ENCODE peak calls at places on chromosome 19, in four cellular contexts. One of them, this sample, is unnamed.

GRCh38 chr19:19686580-19686979 is 17.9 kb downstream of the ZNF101 start:
- DNase-seq in Calu3: no peak
- DNase-seq in omental fat pad: no peak
- DNase-seq in WERI-Rb-1: no peak
- DNase-seq in this sample: no peak

GRCh38 chr19:53055117-53055516 is 10.6 kb downstream of the ERVV-2 start:
- DNase-seq in Calu3: no peak
- DNase-seq in omental fat pad: no peak
- DNase-seq in WERI-Rb-1: no peak
- DNase-seq in this sample: no peak

GRCh38 chr19:41321600-41322270 is 11.8 kb downstream of the CCDC97 start:
- DNase-seq in Calu3: peak; percentile 49
- DNase-seq in omental fat pad: no peak
- DNase-seq in WERI-Rb-1: peak; percentile 55
- DNase-seq in this sample: peak; percentile 77

GRCh38 chr19:49387936-49388372 is at the start of gene KASH5:
- DNase-seq in Calu3: no peak
- DNase-seq in omental fat pad: no peak
- DNase-seq in WERI-Rb-1: no peak
- DNase-seq in this sample: no peak

GRCh38 chr19:43643326-43643725 is 3.7 kb upstream of the CADM4 start:
- DNase-seq in Calu3: no peak
- DNase-seq in omental fat pad: no peak
- DNase-seq in WERI-Rb-1: no peak
- DNase-seq in this sample: no peak

GRCh38 chr19:57280913-57281425 is 684 bp downstream of the ZNF460 start:
- DNase-seq in Calu3: peak; percentile 56
- DNase-seq in omental fat pad: no peak
- DNase-seq in WERI-Rb-1: no peak
- DNase-seq in this sample: no peak

GRCh38 chr19:39970424-39970673 is 616 bp upstream of the PSMC4 start:
- DNase-seq in Calu3: no peak
- DNase-seq in omental fat pad: no peak
- DNase-seq in WERI-Rb-1: no peak
- DNase-seq in this sample: no peak

GRCh38 chr19:8832132-8833021 is at the start of the genes MBD3L1 and ZNF558:
- DNase-seq in Calu3: peak; percentile 96
- DNase-seq in omental fat pad: peak; percentile 92
- DNase-seq in WERI-Rb-1: peak; percentile 99
- DNase-seq in this sample: peak; percentile 76

GRCh38 chr19:3381701-3382372 is 15.5 kb downstream of the NFIC start:
- DNase-seq in Calu3: no peak
- DNase-seq in omental fat pad: no peak
- DNase-seq in WERI-Rb-1: no peak
- DNase-seq in this sample: no peak

GRCh38 chr19:4911314-4911713 is 2.0 kb downstream of the UHRF1 start:
- DNase-seq in Calu3: no peak
- DNase-seq in omental fat pad: no peak
- DNase-seq in WERI-Rb-1: no peak
- DNase-seq in this sample: no peak

GRCh38 chr19:49142866-49143335 is 12.3 kb downstream of the HRC start:
- DNase-seq in Calu3: peak; percentile 94
- DNase-seq in omental fat pad: peak; percentile 73
- DNase-seq in WERI-Rb-1: peak; percentile 45
- DNase-seq in this sample: peak; percentile 97

GRCh38 chr19:8430650-8431049 is 14.1 kb upstream of the HNRNPM start:
- DNase-seq in Calu3: no peak
- DNase-seq in omental fat pad: no peak
- DNase-seq in WERI-Rb-1: no peak
- DNase-seq in this sample: no peak

GRCh38 chr19:51338563-51339312 is 3.2 kb downstream of the VSIG10L start:
- DNase-seq in Calu3: peak; percentile 91
- DNase-seq in omental fat pad: peak; percentile 68
- DNase-seq in WERI-Rb-1: peak; percentile 88
- DNase-seq in this sample: peak; percentile 93

GRCh38 chr19:327291-328024 is 17.1 kb downstream of the MIER2 start:
- DNase-seq in Calu3: no peak
- DNase-seq in omental fat pad: no peak
- DNase-seq in WERI-Rb-1: no peak
- DNase-seq in this sample: no peak

GRCh38 chr19:43534811-43535761 is 2.1 kb downstream of the ZNF575 start:
- DNase-seq in Calu3: peak; percentile 37
- DNase-seq in omental fat pad: peak; percentile 57
- DNase-seq in WERI-Rb-1: peak; percentile 81
- DNase-seq in this sample: peak; percentile 91

GRCh38 chr19:20247016-20247683 is 80.1 kb downstream of the ZNF486 start:
- DNase-seq in Calu3: no peak
- DNase-seq in omental fat pad: no peak
- DNase-seq in WERI-Rb-1: peak; percentile 71
- DNase-seq in this sample: peak; percentile 55

GRCh38 chr19:1274081-1274851 is 1.1 kb upstream of the FAM174C start:
- DNase-seq in Calu3: no peak
- DNase-seq in omental fat pad: no peak
- DNase-seq in WERI-Rb-1: no peak
- DNase-seq in this sample: no peak

GRCh38 chr19:1924320-1924961 is 16.5 kb upstream of the CSNK1G2 start:
- DNase-seq in Calu3: no peak
- DNase-seq in omental fat pad: no peak
- DNase-seq in WERI-Rb-1: no peak
- DNase-seq in this sample: no peak

DNA sequence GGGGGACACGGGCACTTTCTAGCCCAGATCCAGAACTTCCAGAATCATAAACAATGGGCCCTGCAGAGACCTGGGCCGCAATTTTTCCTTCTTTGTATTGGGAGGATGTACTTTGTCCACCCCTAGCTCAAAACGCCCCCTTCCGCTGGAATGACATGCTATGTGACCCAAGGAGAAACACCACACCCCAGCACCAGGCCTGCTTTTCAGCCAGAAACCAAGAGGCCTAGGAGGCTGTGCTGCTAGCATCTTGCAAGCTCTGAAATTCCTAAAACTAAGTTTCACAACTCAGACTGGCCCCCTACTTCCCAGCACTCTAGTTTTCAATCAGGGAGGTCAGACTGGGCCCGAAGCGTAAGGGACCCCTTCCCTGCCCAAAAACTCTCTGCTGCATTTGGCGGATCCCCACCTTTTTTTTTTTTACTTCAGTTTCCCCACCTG is 538 bp downstream of the LSM4 start:
- DNase-seq in Calu3: peak; percentile 57
- DNase-seq in omental fat pad: no peak
- DNase-seq in WERI-Rb-1: peak; percentile 77
- DNase-seq in this sample: peak; percentile 70
- TF ChIP-seq CTCF in Calu3: no peak
- TF ChIP-seq CTCF in omental fat pad: no peak
- TF ChIP-seq CTCF in WERI-Rb-1: peak; percentile 40
- TF ChIP-seq CTCF in this sample: no peak

DNA sequence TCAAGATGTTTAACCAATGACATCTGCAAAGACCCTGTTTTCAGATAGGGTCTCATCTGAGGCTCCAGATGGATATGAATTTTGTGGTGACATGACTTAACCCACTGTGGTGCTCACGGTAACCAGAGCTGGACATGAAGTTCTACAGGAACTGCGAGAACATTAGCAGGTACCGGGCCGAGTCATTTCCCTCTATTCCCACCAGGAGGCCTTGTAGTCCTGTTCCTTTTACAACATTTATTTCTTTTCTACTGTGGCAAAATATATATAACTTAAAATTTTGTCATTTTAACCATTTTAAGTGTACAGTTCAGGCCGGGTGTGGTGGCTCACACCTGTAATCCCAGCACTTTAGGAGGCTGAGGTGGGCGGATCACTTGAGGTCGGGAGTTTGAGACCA is 7.6 kb upstream of the TSPAN16 start:
- DNase-seq in Calu3: no peak
- DNase-seq in omental fat pad: no peak
- DNase-seq in WERI-Rb-1: peak; percentile 20
- DNase-seq in this sample: peak; percentile 23
- TF ChIP-seq CTCF in Calu3: peak; percentile 27
- TF ChIP-seq CTCF in omental fat pad: no peak
- TF ChIP-seq CTCF in WERI-Rb-1: peak; percentile 41
- TF ChIP-seq CTCF in this sample: no peak

DNA sequence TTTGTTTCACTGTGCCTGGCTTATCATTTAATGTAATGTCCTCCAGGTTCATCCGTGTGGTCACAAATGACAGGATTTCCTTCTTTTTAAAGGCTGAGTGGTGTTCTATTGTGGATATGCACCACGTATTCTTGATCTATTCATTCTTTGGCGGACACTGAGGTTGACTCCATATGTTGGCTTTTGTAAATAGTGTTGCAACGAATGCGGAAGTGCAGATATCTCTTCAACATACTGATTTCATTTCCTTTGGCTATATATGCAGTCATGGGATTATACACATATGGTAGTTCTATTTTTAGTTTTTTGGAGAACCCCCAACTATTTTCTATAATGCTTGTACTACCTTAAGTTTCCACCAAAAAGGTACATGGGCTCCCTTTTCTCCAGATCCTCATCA is 13.0 kb downstream of the OR7A5 start:
- DNase-seq in Calu3: no peak
- DNase-seq in omental fat pad: no peak
- DNase-seq in WERI-Rb-1: no peak
- DNase-seq in this sample: no peak
- TF ChIP-seq CTCF in Calu3: no peak
- TF ChIP-seq CTCF in omental fat pad: no peak
- TF ChIP-seq CTCF in WERI-Rb-1: no peak
- TF ChIP-seq CTCF in this sample: no peak

GRCh38 chr19:34336781-34337271 is 28.2 kb upstream of the GPI start:
- DNase-seq in Calu3: peak; percentile 36
- DNase-seq in omental fat pad: no peak
- DNase-seq in WERI-Rb-1: no peak
- DNase-seq in this sample: no peak
- TF ChIP-seq CTCF in Calu3: peak; percentile 68
- TF ChIP-seq CTCF in omental fat pad: no peak
- TF ChIP-seq CTCF in WERI-Rb-1: peak; percentile 30
- TF ChIP-seq CTCF in this sample: peak; percentile 92

GRCh38 chr19:6340493-6341201 is 7.2 kb upstream of the ACER1 start:
- DNase-seq in Calu3: no peak
- DNase-seq in omental fat pad: no peak
- DNase-seq in WERI-Rb-1: no peak
- DNase-seq in this sample: no peak
- TF ChIP-seq CTCF in Calu3: no peak
- TF ChIP-seq CTCF in omental fat pad: no peak
- TF ChIP-seq CTCF in WERI-Rb-1: no peak
- TF ChIP-seq CTCF in this sample: no peak

DNA sequence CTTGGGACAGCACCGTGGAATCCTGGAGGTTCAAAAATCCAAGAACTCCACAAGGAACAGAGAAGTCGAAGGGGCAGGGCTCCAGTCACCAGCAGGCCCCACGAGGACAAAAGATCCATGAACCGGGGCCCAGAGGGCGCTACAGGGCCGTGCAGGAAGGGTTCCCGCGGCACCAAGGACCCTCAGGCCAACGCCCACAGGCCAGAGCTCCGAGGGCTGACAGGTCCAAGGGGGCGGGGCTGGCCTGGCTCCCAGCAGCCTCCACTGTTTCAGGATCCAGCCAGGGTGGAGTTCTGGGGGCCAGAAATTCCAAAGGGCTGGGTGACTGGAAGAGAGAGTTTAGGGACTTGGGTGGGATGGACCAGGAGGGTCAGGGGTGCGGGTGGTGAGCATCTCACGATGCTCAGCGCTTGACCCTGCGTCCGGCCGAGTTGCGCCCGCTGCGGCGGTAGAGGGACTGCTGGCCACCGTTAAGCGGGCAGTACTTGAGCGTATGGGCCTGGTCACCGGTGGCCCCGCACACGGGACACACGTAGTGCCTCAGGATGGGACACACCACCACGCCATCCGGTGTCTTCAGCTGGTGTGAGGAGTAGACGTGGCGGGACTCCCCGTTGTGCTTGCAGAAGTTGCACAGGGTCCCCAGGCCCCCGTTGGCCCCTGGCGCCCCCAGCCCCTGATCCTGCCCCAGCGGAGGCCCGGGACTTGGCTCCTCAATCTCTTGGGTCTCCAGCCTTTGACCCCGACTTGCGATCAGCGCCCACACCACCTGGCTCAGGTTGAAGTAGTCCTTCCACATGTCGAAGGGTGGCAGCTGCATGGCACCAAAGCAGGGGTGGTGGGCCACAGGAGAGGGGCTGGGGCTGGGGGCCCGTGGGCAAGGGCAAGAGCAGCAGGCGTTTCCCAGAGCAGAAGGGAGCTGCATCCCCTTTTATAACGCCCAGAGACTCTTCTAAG is at the start of gene NANOS2:
- DNase-seq in Calu3: no peak
- DNase-seq in omental fat pad: no peak
- DNase-seq in WERI-Rb-1: peak; percentile 85
- DNase-seq in this sample: peak; percentile 66
- TF ChIP-seq CTCF in Calu3: no peak
- TF ChIP-seq CTCF in omental fat pad: no peak
- TF ChIP-seq CTCF in WERI-Rb-1: peak; percentile 73
- TF ChIP-seq CTCF in this sample: no peak

GRCh38 chr19:10816691-10817090 is 19.3 kb downstream of the TMED1 start:
- DNase-seq in Calu3: no peak
- DNase-seq in omental fat pad: no peak
- DNase-seq in WERI-Rb-1: no peak
- DNase-seq in this sample: no peak

GRCh38 chr19:10818306-10819123 is 17.5 kb downstream of the TMED1 start:
- DNase-seq in Calu3: no peak
- DNase-seq in omental fat pad: no peak
- DNase-seq in WERI-Rb-1: no peak
- DNase-seq in this sample: no peak

GRCh38 chr19:10817291-10818038 is 18.5 kb downstream of the TMED1 start:
- DNase-seq in Calu3: no peak
- DNase-seq in omental fat pad: no peak
- DNase-seq in WERI-Rb-1: no peak
- DNase-seq in this sample: no peak

GRCh38 chr19:10819124-10820060 is 16.6 kb downstream of the TMED1 start:
- DNase-seq in Calu3: no peak
- DNase-seq in omental fat pad: no peak
- DNase-seq in WERI-Rb-1: no peak
- DNase-seq in this sample: no peak

GRCh38 chr19:10820173-10820572 is 15.8 kb downstream of the TMED1 start:
- DNase-seq in Calu3: peak; percentile 14
- DNase-seq in omental fat pad: no peak
- DNase-seq in WERI-Rb-1: no peak
- DNase-seq in this sample: no peak
- TF ChIP-seq CTCF in Calu3: no peak
- TF ChIP-seq CTCF in omental fat pad: no peak
- TF ChIP-seq CTCF in WERI-Rb-1: peak; percentile 65
- TF ChIP-seq CTCF in this sample: peak; percentile 21

DNA sequence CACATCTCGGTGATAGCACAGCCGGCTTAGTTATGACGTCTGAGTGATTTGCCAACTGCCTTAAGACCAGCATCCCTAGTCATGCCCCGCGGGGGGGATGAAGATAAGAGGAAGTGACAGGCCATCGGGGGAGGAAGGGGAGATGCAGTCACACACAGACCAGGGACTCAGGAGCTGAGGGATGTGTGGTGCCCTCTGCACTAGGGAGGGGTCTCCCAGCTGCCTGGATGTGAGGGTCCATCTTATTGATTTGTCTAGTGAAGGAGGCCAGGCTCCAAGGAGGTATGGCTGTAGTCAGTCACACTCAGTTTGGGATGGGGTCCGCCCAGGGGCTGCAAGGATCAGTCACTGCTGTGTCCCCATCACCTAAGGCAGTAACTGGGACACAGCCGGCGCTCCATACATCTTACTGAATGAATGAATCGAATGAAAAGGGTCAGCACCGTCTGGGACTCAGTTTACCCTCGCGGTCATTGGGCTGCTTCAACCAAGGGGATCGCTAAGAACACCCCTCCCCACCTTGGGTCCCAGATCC is 19.3 kb upstream of the ERCC1 start:
- DNase-seq in Calu3: peak; percentile 48
- DNase-seq in omental fat pad: peak; percentile 66
- DNase-seq in WERI-Rb-1: peak; percentile 68
- DNase-seq in this sample: no peak
- TF ChIP-seq CTCF in Calu3: no peak
- TF ChIP-seq CTCF in omental fat pad: no peak
- TF ChIP-seq CTCF in WERI-Rb-1: no peak
- TF ChIP-seq CTCF in this sample: no peak